ENCODE peak calls at places on chromosomes 2 and 18, in nine cellular contexts. K is naive B cell, X is SJSA1, L is NCI-H1436, B is NCI-H1417, P is endothelial cell, G is EH, S is posterior cingulate gyrus, Q is ELR. F is an unnamed sample.

GRCh38 chr2:188902906-188903305 is 71.3 kb upstream of the COL3A1 start:
- DNase-seq in S (no peak), X (peak; percentile 59), K (no peak), B (peak; percentile 64), L (no peak), G (peak; percentile 62), Q (peak; percentile 53), P (no peak), F (no peak)

GRCh38 chr18:45825258-45825744 is at the start of gene SIGLEC15:
- DNase-seq in Q (peak; percentile 46), S (no peak), P (no peak), L (no peak), K (no peak), X (no peak), G (no peak), B (no peak), F (no peak)

GRCh38 chr2:106107509-106108131 is 86.5 kb downstream of the UXS1 start:
- DNase-seq in G (peak; percentile 67), P (no peak), Q (peak; percentile 59), S (no peak), B (no peak), K (no peak), X (peak; percentile 39), L (no peak), F (no peak)

GRCh38 chr2:172445851-172446250 is 18.5 kb downstream of the ITGA6 start:
- DNase-seq in Q (no peak), X (no peak), S (peak; percentile 25), B (no peak), P (no peak), G (peak; percentile 37), K (no peak), L (no peak), F (no peak)

GRCh38 chr18:62522510-62523254 is at the start of gene ZCCHC2:
- DNase-seq in Q (peak; percentile 96), P (peak; percentile 99), X (peak; percentile 100), L (peak; percentile 95), G (peak; percentile 96), S (peak; percentile 99), K (peak; percentile 100), B (peak; percentile 100), F (peak; percentile 92)

GRCh38 chr2:74095629-74096028 is 52.1 kb downstream of the BOLA3 start:
- DNase-seq in K (no peak), X (no peak), Q (no peak), B (peak; percentile 15), L (no peak), P (no peak), S (no peak), G (no peak), F (no peak)

GRCh38 chr2:55843096-55843991 is 80.2 kb downstream of the EFEMP1 start:
- DNase-seq in K (no peak), X (peak; percentile 90), P (no peak), Q (peak; percentile 96), L (no peak), B (peak; percentile 82), S (no peak), G (peak; percentile 100), F (peak; percentile 59)

GRCh38 chr2:20148841-20149702 is 75.9 kb downstream of the SDC1 start:
- DNase-seq in Q (peak; percentile 93), X (peak; percentile 84), K (no peak), S (no peak), L (no peak), B (no peak), G (peak; percentile 96), P (no peak), F (no peak)

GRCh38 chr2:55550368-55551102 is 31.0 kb downstream of the CFAP36 start:
- DNase-seq in X (peak; percentile 63), L (no peak), K (no peak), P (no peak), B (peak; percentile 64), G (peak; percentile 71), S (no peak), Q (peak; percentile 83), F (no peak)

GRCh38 chr18:79200546-79201268 is 131.5 kb downstream of the ATP9B start:
- DNase-seq in S (peak; percentile 67), Q (peak; percentile 18), G (peak; percentile 30), X (peak; percentile 45), L (peak; percentile 24), P (no peak), K (no peak), B (peak; percentile 64), F (no peak)

GRCh38 chr18:48090702-48091101 is 160.2 kb upstream of the SMAD2 start:
- DNase-seq in S (no peak), B (no peak), G (no peak), P (no peak), L (no peak), K (no peak), X (no peak), Q (no peak), F (no peak)

GRCh38 chr2:157780211-157780610 is 95.9 kb downstream of the ACVR1 start:
- DNase-seq in P (no peak), L (no peak), X (no peak), B (no peak), S (no peak), Q (no peak), G (no peak), K (no peak), F (no peak)

GRCh38 chr18:36627616-36628015 is 201.2 kb downstream of the TPGS2 start:
- DNase-seq in X (no peak), P (no peak), S (no peak), B (no peak), Q (peak; percentile 5), L (no peak), K (no peak), G (no peak), F (no peak)